ENCODE peak calls at places on chromosomes 13 and 19, in ten cellular contexts. K is psoas muscle, B is left lung, D is adrenal gland, I is body of pancreas, P is uterus, J is stomach, F is mammary epithelial cell, E is H9, X is H1. C is an unnamed sample.

GRCh38 chr13:91722267-91722884 is 324.0 kb downstream of the GPC5 start:
- DNase-seq in D (no peak), P (no peak), E (no peak), B (no peak), K (no peak), J (no peak), I (no peak), X (no peak), F (peak), C (no peak)

GRCh38 chr13:68927387-68928026 is 1180.1 kb upstream of the ATXN8OS start:
- DNase-seq in F (no peak), E (peak), B (no peak), D (peak), I (peak), X (no peak), J (no peak), P (no peak), K (no peak), C (no peak)

GRCh38 chr13:51271528-51272070 is 49.4 kb downstream of the FAM124A start:
- DNase-seq in E (peak), P (no peak), J (no peak), K (no peak), X (peak), F (no peak), D (no peak), I (no peak), B (no peak), C (no peak)

GRCh38 chr19:46963093-46963734 is 56.4 kb upstream of the NPAS1 start:
- DNase-seq in K (no peak), B (no peak), P (no peak), J (no peak), E (no peak), D (no peak), F (no peak), I (no peak), X (no peak), C (no peak)

GRCh38 chr13:93715866-93716265 is 489.3 kb downstream of the GPC6 start:
- DNase-seq in P (no peak), E (no peak), D (no peak), B (no peak), I (no peak), X (no peak), F (no peak), J (no peak), K (no peak), C (no peak)

GRCh38 chr19:4379383-4380253 is 20.7 kb downstream of the SH3GL1 start:
- DNase-seq in F (peak), X (no peak), E (no peak), J (peak), I (peak), D (peak), K (peak), P (peak), B (peak), C (peak)

GRCh38 chr19:39099341-39099740 is 15.2 kb downstream of the ACP7 start:
- DNase-seq in J (no peak), P (no peak), E (no peak), K (no peak), F (no peak), X (no peak), I (no peak), D (no peak), B (no peak), C (no peak)

GRCh38 chr13:27304099-27304498 is 33.5 kb downstream of the RASL11A start:
- DNase-seq in D (no peak), B (no peak), J (no peak), X (no peak), I (no peak), K (no peak), E (no peak), F (no peak), P (no peak), C (no peak)

GRCh38 chr19:34370983-34371382 is 6.0 kb downstream of the GPI start:
- DNase-seq in P (no peak), I (no peak), B (no peak), D (peak), J (no peak), E (no peak), F (no peak), X (no peak), K (no peak), C (no peak)

GRCh38 chr13:78241278-78241919 is 322.8 kb upstream of the EDNRB start:
- DNase-seq in D (peak), X (peak), K (no peak), F (no peak), P (no peak), B (no peak), I (peak), E (peak), J (no peak), C (no peak)

GRCh38 chr13:79379274-79379673 is 26.8 kb downstream of the RBM26 start:
- DNase-seq in F (no peak), X (no peak), I (no peak), B (no peak), J (no peak), P (no peak), E (no peak), K (no peak), D (peak), C (no peak)

GRCh38 chr13:112450567-112451240 is 74.5 kb downstream of the SPACA7 start:
- DNase-seq in X (peak), P (no peak), E (no peak), B (no peak), F (no peak), J (peak), K (no peak), D (no peak), I (peak), C (no peak)

GRCh38 chr13:64697226-64697625 is 2532.9 kb downstream of the PCDH9 start:
- DNase-seq in P (no peak), K (no peak), X (no peak), F (no peak), D (no peak), E (no peak), J (no peak), I (no peak), B (no peak), C (no peak)

GRCh38 chr13:99992912-99993311 is 11.3 kb downstream of the ZIC2 start:
- DNase-seq in D (no peak), F (peak), I (no peak), K (no peak), P (no peak), B (no peak), J (no peak), X (no peak), E (no peak), C (no peak)

GRCh38 chr19:19146000-19146608 is 7.8 kb upstream of the TMEM161A start:
- DNase-seq in D (peak), P (peak), B (peak), X (peak), E (peak), I (peak), K (peak), F (peak), J (peak), C (no peak)

GRCh38 chr13:41960195-41960699 is 662 bp downstream of the VWA8 start:
- DNase-seq in K (no peak), I (peak), X (no peak), B (no peak), F (peak), J (no peak), P (no peak), D (peak), E (no peak), C (no peak)

GRCh38 chr13:46168818-46169217 is 13.2 kb downstream of the LCP1 start:
- DNase-seq in J (no peak), F (no peak), D (no peak), E (no peak), B (no peak), I (no peak), K (no peak), X (no peak), P (no peak), C (no peak)

GRCh38 chr13:27830010-27830409 is 37.7 kb downstream of the GSX1 start:
- DNase-seq in X (peak), F (no peak), K (peak), I (peak), E (peak), J (peak), D (peak), P (no peak), B (peak), C (no peak)

GRCh38 chr13:98041081-98041820 is 87.8 kb downstream of the IPO5 start:
- DNase-seq in J (no peak), I (no peak), F (peak), B (no peak), X (no peak), E (no peak), P (no peak), D (no peak), K (no peak), C (no peak)

GRCh38 chr19:1261863-1262686 is 7.1 kb upstream of the CIRBP start:
- DNase-seq in P (peak), B (peak), I (peak), J (peak), D (peak), K (peak), E (no peak), X (no peak), F (no peak), C (no peak)

GRCh38 chr19:15194938-15195337 is 5.9 kb downstream of the NOTCH3 start:
- DNase-seq in I (peak), J (no peak), P (no peak), B (no peak), E (no peak), D (no peak), X (no peak), F (peak), K (no peak), C (no peak)

GRCh38 chr19:56162258-56162657 is 13.6 kb upstream of the GALP start:
- DNase-seq in P (no peak), X (no peak), B (no peak), F (no peak), J (no peak), E (no peak), I (no peak), K (no peak), D (no peak), C (no peak)

GRCh38 chr19:44544031-44544430 is 14.6 kb upstream of the CEACAM20 start:
- DNase-seq in X (no peak), F (no peak), D (no peak), J (no peak), P (no peak), B (no peak), E (no peak), I (no peak), K (no peak), C (no peak)

GRCh38 chr13:32022292-32022691 is 9.3 kb upstream of the FRY start:
- DNase-seq in D (no peak), K (no peak), F (no peak), P (peak), J (no peak), B (no peak), X (no peak), I (no peak), E (no peak), C (no peak)

GRCh38 chr19:10701955-10702307 is 692 bp downstream of the QTRT1 start:
- DNase-seq in I (no peak), J (no peak), E (peak), D (no peak), X (no peak), B (no peak), F (no peak), P (no peak), K (no peak), C (no peak)

GRCh38 chr19:10625003-10625761 is at the start of gene SLC44A2:
- DNase-seq in X (peak), F (peak), B (peak), E (peak), P (peak), I (peak), K (peak), D (peak), J (peak), C (no peak)

GRCh38 chr13:60009300-60010248 is 154.2 kb downstream of the DIAPH3 start:
- DNase-seq in I (peak), D (no peak), P (no peak), F (no peak), B (peak), X (no peak), J (peak), K (no peak), E (no peak), C (no peak)

GRCh38 chr19:33050110-33050509 is 14.6 kb downstream of the RHPN2 start:
- DNase-seq in D (no peak), F (no peak), X (no peak), K (no peak), B (no peak), P (no peak), I (no peak), E (no peak), J (no peak), C (no peak)

GRCh38 chr19:2774953-2775555 is 8.0 kb downstream of the SGTA start:
- DNase-seq in D (peak), J (no peak), B (no peak), X (no peak), K (no peak), F (no peak), I (no peak), P (no peak), E (no peak), C (no peak)

GRCh38 chr19:2777952-2778683 is 5.0 kb downstream of the SGTA start:
- DNase-seq in D (no peak), E (no peak), K (no peak), J (no peak), F (no peak), I (no peak), P (no peak), X (no peak), B (no peak), C (no peak)

GRCh38 chr19:2779121-2779740 is 3.8 kb downstream of the SGTA start:
- DNase-seq in E (no peak), K (no peak), J (no peak), X (no peak), F (no peak), I (no peak), B (no peak), D (no peak), P (no peak), C (no peak)

GRCh38 chr19:2774083-2774679 is 8.9 kb downstream of the SGTA start:
- DNase-seq in K (no peak), B (no peak), P (no peak), J (no peak), I (no peak), F (no peak), E (no peak), D (no peak), X (no peak), C (no peak)

DNA sequence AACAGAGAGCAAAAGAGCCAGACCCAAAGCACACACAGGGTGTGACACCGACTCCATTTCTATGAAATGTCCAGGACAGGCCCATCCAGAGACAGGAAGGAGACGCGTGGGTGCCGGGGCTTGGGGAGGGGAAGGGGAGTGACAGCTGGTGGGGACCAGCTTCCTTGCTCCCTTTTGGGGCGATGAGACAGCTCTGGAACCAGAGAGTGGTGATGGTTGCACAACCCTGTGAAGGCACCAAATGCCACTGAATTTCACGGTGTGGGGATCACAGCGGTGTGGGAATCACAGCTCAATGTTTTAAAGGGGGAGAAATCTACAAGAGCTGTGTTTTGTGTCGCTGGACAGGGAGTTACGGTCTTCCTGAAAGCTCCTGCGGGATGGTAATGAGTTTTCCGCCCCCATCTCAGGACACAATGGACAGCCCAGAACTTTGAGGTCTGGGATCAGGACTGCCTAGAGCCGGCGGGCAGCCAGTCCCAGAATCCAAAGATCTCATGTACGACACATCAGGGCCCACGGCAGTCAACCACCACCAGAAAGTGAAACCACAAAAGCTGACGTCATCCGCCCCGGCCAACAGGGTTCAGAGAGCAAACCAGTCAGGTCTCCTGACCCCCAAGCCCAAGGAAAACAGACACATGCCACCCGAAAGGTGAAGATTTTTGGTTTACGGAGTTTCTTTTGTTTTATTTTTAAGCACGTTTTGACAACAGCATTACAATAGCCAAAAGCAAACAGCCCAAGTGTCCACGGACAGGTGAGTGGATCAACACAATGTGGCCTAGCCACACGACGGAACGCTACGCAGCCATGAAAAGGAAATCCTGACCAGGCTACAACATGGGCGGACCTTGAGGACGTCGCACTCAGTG is 7.3 kb downstream of the SGTA start:
- DNase-seq in X (no peak), J (peak), K (peak), I (peak), F (peak), B (peak), P (peak), E (no peak), D (peak), C (no peak)
- H3K27ac ChIP-seq in X (no peak), J (peak), K (peak), I (peak), F (no peak), B (peak), P (peak), E (no peak), D (peak), C (no peak)

GRCh38 chr13:44967656-44968451 is 21.4 kb downstream of the NUFIP1 start:
- DNase-seq in P (no peak), I (no peak), F (no peak), D (no peak), J (no peak), B (no peak), E (no peak), K (no peak), X (no peak), C (no peak)
- TF ChIP-seq CTCF in P (no peak), I (peak), F (no peak), D (no peak), J (no peak), B (no peak), E (no peak), K (no peak), X (no peak), C (no peak)

DNA sequence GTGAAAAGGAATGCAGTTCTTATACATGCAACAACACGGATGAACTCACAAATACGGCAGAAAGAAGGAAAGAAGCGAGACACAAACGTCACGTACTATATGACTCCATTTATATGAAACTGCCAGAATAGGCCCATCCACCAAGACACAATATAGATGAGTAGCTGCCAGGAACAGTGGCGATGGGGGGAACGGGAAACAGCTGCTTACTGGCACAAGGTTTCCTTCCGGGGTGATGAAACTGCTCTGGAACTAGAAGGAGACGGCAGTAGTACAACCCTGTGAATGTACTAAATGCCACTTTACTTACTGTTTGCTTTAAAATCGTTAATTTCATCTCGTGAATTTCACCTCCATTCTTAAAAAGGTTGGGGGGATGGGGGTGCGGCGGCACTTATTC is 28.9 kb downstream of the MLLT1 start:
- DNase-seq in P (no peak), J (no peak), B (no peak), I (no peak), K (no peak), E (no peak), X (no peak), D (no peak), F (no peak), C (no peak)
- H3K27ac ChIP-seq in P (no peak), J (peak), B (no peak), I (no peak), K (no peak), E (no peak), X (no peak), D (no peak), F (no peak), C (no peak)

GRCh38 chr13:48595330-48596127 is 58.2 kb upstream of the CYSLTR2 start:
- DNase-seq in P (peak), K (peak), B (peak), F (peak), E (peak), X (peak), J (peak), D (peak), I (peak), C (no peak)
- TF ChIP-seq CTCF in P (peak), K (peak), B (peak), F (peak), E (peak), X (peak), J (no peak), D (peak), I (peak), C (peak)